ENCODE peak calls at places on chromosomes 12 and 14, in nine cellular contexts. G is glutamatergic neuron, W is heart right ventricle, A is GM10248, U is choroid plexus epithelial cell, J is HepG2, Z is activated B cell treated with CpG ODN at 0.5 μM for 24 hours, E is heart left ventricle, T is transverse colon. V is an unnamed sample.

GRCh38 chr12:88310069-88310468 is 168.0 kb downstream of the TMTC3 start:
- DNase-seq in T (no peak), E (no peak), Z (no peak), U (peak), A (no peak), J (no peak), W (no peak), G (peak), V (no peak)

GRCh38 chr14:75399819-75400678 is 27.8 kb upstream of the JDP2 start:
- DNase-seq in J (no peak), A (no peak), Z (no peak), U (no peak), W (peak), G (no peak), T (peak), E (peak), V (no peak)

GRCh38 chr12:89192419-89192818 is 159.9 kb downstream of the DUSP6 start:
- DNase-seq in G (no peak), E (no peak), W (no peak), U (no peak), A (no peak), J (peak), T (no peak), Z (no peak), V (no peak)

GRCh38 chr12:70091021-70091521 is 152.2 kb upstream of the CNOT2 start:
- DNase-seq in Z (no peak), E (no peak), J (no peak), W (no peak), U (no peak), A (no peak), G (no peak), T (no peak), V (no peak)

GRCh38 chr14:22630486-22630885 is 13.7 kb downstream of the OR6J1 start:
- DNase-seq in E (no peak), A (no peak), J (no peak), T (no peak), Z (no peak), G (no peak), W (no peak), U (peak), V (no peak)

GRCh38 chr12:52622349-52622748 is 4.0 kb upstream of the KRT73 start:
- DNase-seq in T (no peak), Z (no peak), A (no peak), J (no peak), G (no peak), E (no peak), U (no peak), W (no peak), V (no peak)

GRCh38 chr12:44000309-44000952 is 164.6 kb downstream of the TMEM117 start:
- DNase-seq in W (no peak), Z (no peak), E (no peak), G (peak), T (no peak), A (peak), U (peak), J (peak), V (peak)

GRCh38 chr12:48882972-48883304 is 17.3 kb upstream of the RND1 start:
- DNase-seq in A (no peak), U (no peak), G (no peak), Z (no peak), E (no peak), T (no peak), J (no peak), W (no peak), V (no peak)

GRCh38 chr14:104135121-104135903 is 3.1 kb upstream of the KIF26A start:
- DNase-seq in G (peak), E (peak), A (no peak), U (peak), T (no peak), W (peak), J (peak), Z (no peak), V (peak)

GRCh38 chr12:74980510-74980909 is 229.1 kb downstream of the KCNC2 start:
- DNase-seq in A (no peak), Z (no peak), T (no peak), G (no peak), E (no peak), U (no peak), W (no peak), J (no peak), V (no peak)

GRCh38 chr12:48572326-48572725 is 2.5 kb upstream of the LALBA start:
- DNase-seq in T (no peak), J (no peak), Z (no peak), A (no peak), W (no peak), E (no peak), G (no peak), U (no peak), V (no peak)

GRCh38 chr12:95763809-95764253 is 26.7 kb downstream of the NTN4 start:
- DNase-seq in G (no peak), A (no peak), T (no peak), U (peak), W (no peak), Z (no peak), J (peak), E (no peak), V (no peak)

GRCh38 chr12:66741919-66742318 is 63.0 kb upstream of the GRIP1 start:
- DNase-seq in T (no peak), E (no peak), A (no peak), U (no peak), J (no peak), G (no peak), Z (no peak), W (no peak), V (no peak)

GRCh38 chr14:31261859-31262739 is 54.5 kb upstream of the HECTD1 start:
- DNase-seq in T (no peak), G (no peak), U (peak), Z (no peak), E (no peak), W (no peak), A (no peak), J (peak), V (no peak)

GRCh38 chr12:103503546-103504480 is 8.0 kb upstream of the C12orf42 start:
- DNase-seq in G (peak), A (peak), Z (peak), J (peak), U (no peak), T (peak), E (no peak), W (peak), V (peak)

GRCh38 chr12:26185532-26186320 is 9.6 kb upstream of the SSPN start:
- DNase-seq in E (no peak), Z (no peak), G (no peak), J (no peak), W (no peak), U (no peak), A (no peak), T (no peak), V (no peak)

GRCh38 chr12:26187429-26187828 is 7.9 kb upstream of the SSPN start:
- DNase-seq in G (no peak), T (no peak), U (no peak), A (no peak), J (peak), E (no peak), W (no peak), Z (no peak), V (no peak)

GRCh38 chr12:26188641-26189040 is 6.7 kb upstream of the SSPN start:
- DNase-seq in A (no peak), W (no peak), U (peak), E (no peak), J (no peak), Z (no peak), G (no peak), T (no peak), V (no peak)

GRCh38 chr12:26187014-26187413 is 8.4 kb upstream of the SSPN start:
- DNase-seq in U (no peak), A (no peak), Z (no peak), G (no peak), E (no peak), J (no peak), W (no peak), T (no peak), V (no peak)

DNA sequence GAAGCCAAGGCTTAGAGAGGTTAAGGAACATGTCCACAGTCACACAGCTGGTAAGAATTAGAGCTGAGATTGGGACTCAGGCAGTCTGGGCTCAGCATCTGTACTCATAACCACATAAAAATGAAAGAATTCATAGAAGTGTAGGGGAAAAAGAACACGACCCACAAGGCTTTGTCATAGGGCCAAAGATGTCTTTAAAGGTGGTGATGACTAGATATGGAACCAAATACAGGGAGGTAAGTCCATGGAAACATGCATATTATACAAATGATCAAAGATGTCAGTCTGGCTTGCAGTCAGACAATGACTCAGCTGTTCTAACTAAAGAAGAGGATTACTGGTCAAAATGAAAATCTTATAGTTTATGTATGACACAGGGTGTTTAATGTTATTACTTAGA is 7.2 kb upstream of the SSPN start:
- DNase-seq in J (no peak), E (no peak), U (peak), Z (no peak), T (no peak), A (no peak), W (no peak), G (no peak), V (no peak)
- TF ChIP-seq CTCF in J (no peak), E (no peak), U (no peak), Z (no peak), T (no peak), A (no peak), W (no peak), G (no peak), V (no peak)

GRCh38 chr12:3912863-3913262 is 39.7 kb upstream of the PARP11 start:
- DNase-seq in E (no peak), J (no peak), A (no peak), G (no peak), W (no peak), Z (no peak), U (no peak), T (no peak), V (no peak)
- TF ChIP-seq CTCF in E (no peak), J (no peak), A (no peak), G (no peak), W (no peak), Z (no peak), U (no peak), T (no peak), V (no peak)

GRCh38 chr12:130029151-130029550 is 125.3 kb upstream of the TMEM132D start:
- DNase-seq in A (no peak), G (no peak), U (no peak), W (no peak), Z (no peak), T (no peak), E (no peak), J (no peak), V (no peak)

GRCh38 chr12:130031041-130031440 is 127.2 kb upstream of the TMEM132D start:
- DNase-seq in W (no peak), A (no peak), J (no peak), T (no peak), U (no peak), E (no peak), Z (no peak), G (no peak), V (no peak)

GRCh38 chr12:130026608-130027176 is 122.9 kb upstream of the TMEM132D start:
- DNase-seq in U (peak), W (no peak), Z (no peak), G (peak), T (peak), A (no peak), E (no peak), J (peak), V (no peak)

GRCh38 chr12:130027798-130028197 is 124.0 kb upstream of the TMEM132D start:
- DNase-seq in U (no peak), G (no peak), Z (no peak), E (no peak), J (no peak), W (no peak), A (no peak), T (no peak), V (no peak)

DNA sequence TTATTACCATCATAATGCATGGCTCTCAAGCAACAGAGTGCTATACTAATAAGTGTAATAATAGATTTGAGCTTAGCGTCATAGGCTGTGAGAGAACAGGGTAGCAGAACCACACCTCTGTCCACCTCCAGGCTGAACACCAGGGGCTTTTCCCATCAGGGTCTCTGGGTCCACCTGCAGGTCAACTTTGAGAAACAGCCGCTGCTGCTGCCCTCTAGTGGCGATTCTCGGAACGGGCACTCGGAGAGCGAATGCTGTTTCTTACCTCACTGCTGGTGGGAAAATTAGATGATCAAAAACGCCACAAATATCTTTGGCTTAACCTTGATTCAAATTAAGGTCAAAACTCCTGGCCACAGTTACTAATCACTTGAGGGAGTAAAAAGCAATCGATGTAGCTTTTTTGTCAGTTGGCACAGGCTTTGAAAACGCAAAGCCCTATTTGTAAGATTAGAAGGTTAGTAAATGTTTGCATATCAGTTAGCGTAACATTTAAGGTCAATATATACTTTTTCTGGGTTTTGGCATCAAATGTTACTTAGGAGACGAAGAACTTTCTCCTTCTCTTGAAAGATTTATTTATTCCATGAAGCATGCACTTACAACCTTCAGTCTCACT is 127.9 kb upstream of the TMEM132D start:
- DNase-seq in J (peak), Z (peak), W (peak), T (peak), G (peak), E (peak), A (peak), U (peak), V (peak)
- TF ChIP-seq CTCF in J (peak), Z (peak), W (peak), T (peak), G (peak), E (peak), A (peak), U (peak), V (peak)

GRCh38 chr14:37591941-37592287 is 3.1 kb downstream of the FOXA1 start:
- DNase-seq in J (no peak), A (no peak), G (no peak), W (no peak), Z (no peak), T (peak), U (no peak), E (no peak), V (no peak)
- TF ChIP-seq CTCF in J (no peak), A (no peak), G (no peak), W (no peak), Z (no peak), T (no peak), U (no peak), E (no peak), V (no peak)

DNA sequence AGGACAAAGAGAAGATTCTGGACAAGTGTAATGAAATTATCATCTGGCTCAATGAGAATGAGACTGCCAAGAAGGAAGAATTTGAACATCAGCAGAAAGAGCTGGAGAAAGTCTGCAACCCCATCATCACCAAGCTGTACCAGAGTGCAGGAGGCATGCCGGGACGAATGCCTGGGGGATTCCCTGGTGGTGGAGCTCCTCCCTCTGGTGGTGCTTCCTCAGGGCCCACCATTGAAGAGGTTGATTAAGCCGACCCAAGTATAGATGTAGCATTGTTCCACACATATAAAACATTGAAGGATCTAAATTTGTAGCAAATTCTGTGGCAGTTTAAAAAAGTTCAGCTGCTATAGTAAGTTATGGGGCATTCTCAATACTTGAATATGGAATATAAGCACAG is 174.3 kb upstream of the CCND2 start:
- DNase-seq in U (no peak), A (no peak), G (no peak), T (no peak), Z (no peak), E (no peak), J (no peak), W (no peak), V (no peak)
- TF ChIP-seq CTCF in U (no peak), A (no peak), G (no peak), T (no peak), Z (no peak), E (no peak), J (peak), W (no peak), V (no peak)

GRCh38 chr14:52960627-52961026 is 9.8 kb upstream of the FERMT2 start:
- DNase-seq in Z (no peak), G (no peak), E (no peak), W (no peak), U (no peak), J (no peak), T (no peak), A (no peak), V (no peak)

GRCh38 chr14:52961060-52961639 is 10.3 kb upstream of the FERMT2 start:
- DNase-seq in G (peak), E (no peak), A (peak), W (peak), U (peak), Z (no peak), J (peak), T (peak), V (peak)
- TF ChIP-seq CTCF in G (peak), E (peak), A (peak), W (peak), U (peak), Z (no peak), J (peak), T (peak), V (peak)

GRCh38 chr14:61471297-61471980 is 150.1 kb downstream of the PRKCH start:
- DNase-seq in U (peak), E (no peak), G (no peak), Z (no peak), J (no peak), A (no peak), W (no peak), T (no peak), V (no peak)

GRCh38 chr14:61469771-61470170 is 148.4 kb downstream of the PRKCH start:
- DNase-seq in U (no peak), J (no peak), T (no peak), Z (no peak), A (no peak), W (no peak), G (no peak), E (no peak), V (no peak)

GRCh38 chr14:61472025-61472672 is 150.8 kb downstream of the PRKCH start:
- DNase-seq in W (peak), U (peak), E (peak), A (no peak), T (no peak), J (peak), G (no peak), Z (no peak), V (no peak)

GRCh38 chr14:61470954-61471279 is 149.5 kb downstream of the PRKCH start:
- DNase-seq in Z (no peak), U (no peak), A (no peak), T (no peak), J (no peak), E (no peak), W (no peak), G (no peak), V (no peak)

DNA sequence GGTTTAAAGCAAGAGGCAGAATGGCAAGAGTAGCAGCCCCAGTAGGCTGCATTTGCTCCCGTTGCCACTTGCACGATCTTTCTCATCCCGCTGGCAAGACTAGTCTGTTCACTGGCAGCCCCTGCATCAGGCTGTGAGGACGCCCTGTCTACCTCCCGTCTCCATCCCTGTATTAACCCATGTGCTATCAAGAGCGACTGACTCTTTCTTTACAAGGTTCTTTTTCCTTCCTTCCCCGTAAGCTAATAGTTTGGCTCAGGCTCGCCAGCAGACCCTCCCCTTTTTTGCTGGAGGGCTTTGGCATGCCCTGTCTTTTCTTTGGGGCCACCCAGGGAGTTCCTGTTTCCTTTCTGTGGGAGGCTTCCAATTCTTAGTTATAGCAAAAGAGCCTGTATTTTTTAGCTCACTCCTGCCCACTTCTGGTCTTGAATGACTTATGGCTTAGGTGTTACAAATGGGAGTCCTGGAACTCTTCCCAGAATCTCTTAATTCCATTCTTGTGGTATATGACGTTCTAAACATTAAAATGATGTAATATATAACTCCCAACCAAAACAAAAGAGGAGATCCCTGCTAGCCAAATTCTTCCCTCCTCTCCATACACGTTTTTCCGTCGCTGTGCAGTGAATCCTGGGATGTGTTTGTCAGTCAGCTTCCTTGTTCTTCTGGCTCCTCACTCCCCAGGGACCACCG is 149.0 kb downstream of the PRKCH start:
- DNase-seq in G (peak), Z (no peak), J (no peak), E (no peak), W (peak), U (peak), T (no peak), A (no peak), V (no peak)
- TF ChIP-seq CTCF in G (no peak), Z (no peak), J (no peak), E (peak), W (peak), U (peak), T (no peak), A (no peak), V (no peak)

GRCh38 chr14:94129111-94129757 is at the start of gene IFI27L2:
- DNase-seq in W (peak), G (peak), U (peak), A (peak), Z (peak), E (peak), T (peak), J (peak), V (peak)
- TF ChIP-seq CTCF in W (peak), G (peak), U (peak), A (peak), Z (no peak), E (peak), T (peak), J (peak), V (no peak)

V was measured in endothelial cell.